ENCODE peak calls at places on chromosomes 11 and 22, in four cellular contexts. One of them, this sample, is unnamed.

GRCh38 chr22:17980013-17980510 is 44.3 kb downstream of the MICAL3 start:
- DNase-seq in foreskin fibroblast: no peak
- DNase-seq in coronary artery: no peak
- DNase-seq in stomach: no peak
- DNase-seq in this sample: no peak

GRCh38 chr22:24133187-24133965 is 47.9 kb upstream of the SUSD2 start:
- DNase-seq in foreskin fibroblast: peak
- DNase-seq in stomach: no peak
- DNase-seq in coronary artery: no peak
- DNase-seq in this sample: no peak

GRCh38 chr11:84853841-84854497 is 773.2 kb downstream of the DLG2 start:
- DNase-seq in stomach: no peak
- DNase-seq in foreskin fibroblast: no peak
- DNase-seq in coronary artery: no peak
- DNase-seq in this sample: no peak

GRCh38 chr11:73244589-73245240 is 26.6 kb downstream of the P2RY2 start:
- DNase-seq in coronary artery: no peak
- DNase-seq in stomach: no peak
- DNase-seq in foreskin fibroblast: no peak
- DNase-seq in this sample: no peak

GRCh38 chr11:134531331-134532135 is 119.5 kb upstream of the B3GAT1 start:
- DNase-seq in foreskin fibroblast: no peak
- DNase-seq in stomach: peak
- DNase-seq in coronary artery: peak
- DNase-seq in this sample: no peak

GRCh38 chr11:17636721-17637120 is 82.7 kb upstream of the MYOD1 start:
- DNase-seq in foreskin fibroblast: no peak
- DNase-seq in coronary artery: no peak
- DNase-seq in stomach: no peak
- DNase-seq in this sample: no peak

GRCh38 chr22:27576413-27576812 is 225.1 kb downstream of the MN1 start:
- DNase-seq in stomach: no peak
- DNase-seq in coronary artery: no peak
- DNase-seq in foreskin fibroblast: no peak
- DNase-seq in this sample: no peak

GRCh38 chr22:25406510-25407210 is 157.8 kb upstream of the GRK3 start:
- DNase-seq in foreskin fibroblast: no peak
- DNase-seq in stomach: no peak
- DNase-seq in coronary artery: no peak
- DNase-seq in this sample: no peak

GRCh38 chr11:26992031-26992541 is 1.8 kb upstream of the FIBIN start:
- DNase-seq in stomach: no peak
- DNase-seq in coronary artery: no peak
- DNase-seq in foreskin fibroblast: peak
- DNase-seq in this sample: peak

GRCh38 chr22:28151241-28151640 is 232.2 kb upstream of the PITPNB start:
- DNase-seq in stomach: no peak
- DNase-seq in coronary artery: no peak
- DNase-seq in foreskin fibroblast: no peak
- DNase-seq in this sample: no peak

GRCh38 chr11:32109138-32109537 is 18.3 kb downstream of the RCN1 start:
- DNase-seq in foreskin fibroblast: no peak
- DNase-seq in stomach: no peak
- DNase-seq in coronary artery: no peak
- DNase-seq in this sample: no peak

GRCh38 chr11:47270331-47271271 is 668 bp downstream of the MADD start:
- DNase-seq in foreskin fibroblast: peak
- DNase-seq in coronary artery: no peak
- DNase-seq in stomach: no peak
- DNase-seq in this sample: no peak
- TF ChIP-seq CTCF in foreskin fibroblast: no peak
- TF ChIP-seq CTCF in coronary artery: no peak
- TF ChIP-seq CTCF in stomach: no peak
- TF ChIP-seq CTCF in this sample: peak

GRCh38 chr11:83813296-83813695 is 527.1 kb upstream of the CCDC90B start:
- DNase-seq in foreskin fibroblast: no peak
- DNase-seq in coronary artery: no peak
- DNase-seq in stomach: no peak
- DNase-seq in this sample: no peak

GRCh38 chr11:83819936-83820549 is 533.9 kb upstream of the CCDC90B start:
- DNase-seq in coronary artery: no peak
- DNase-seq in foreskin fibroblast: peak
- DNase-seq in stomach: no peak
- DNase-seq in this sample: peak

GRCh38 chr11:83815736-83816135 is 529.6 kb upstream of the CCDC90B start:
- DNase-seq in foreskin fibroblast: no peak
- DNase-seq in coronary artery: no peak
- DNase-seq in stomach: no peak
- DNase-seq in this sample: no peak

GRCh38 chr11:83818349-83818748 is 532.2 kb upstream of the CCDC90B start:
- DNase-seq in coronary artery: no peak
- DNase-seq in stomach: no peak
- DNase-seq in foreskin fibroblast: no peak
- DNase-seq in this sample: no peak

DNA sequence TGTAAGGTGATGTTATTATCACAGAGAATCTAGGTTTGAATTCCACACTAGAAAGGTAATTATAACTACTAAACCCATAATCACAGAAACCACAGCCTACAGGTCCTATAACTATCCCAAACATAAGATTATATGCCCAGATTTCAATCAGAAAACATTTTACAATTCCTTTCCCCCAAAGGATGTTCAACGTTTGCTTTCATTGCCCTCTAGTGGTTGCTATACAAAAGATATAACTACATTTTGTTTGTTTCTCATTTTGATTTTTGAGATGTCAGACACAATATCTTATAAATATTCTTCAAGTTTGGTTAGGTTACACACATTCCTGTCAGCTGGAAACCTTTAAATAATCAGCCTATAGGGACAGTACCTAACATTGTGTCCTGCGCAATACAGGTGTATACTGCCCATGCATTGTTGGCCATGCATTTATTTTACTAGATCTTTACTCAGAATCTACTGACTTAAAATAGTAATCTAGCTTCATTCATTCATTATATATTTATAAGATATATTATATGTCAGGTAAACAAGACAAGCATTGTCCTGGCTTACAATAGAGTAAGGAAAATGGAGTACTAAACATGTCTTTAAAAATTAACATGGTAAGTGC is 530.5 kb upstream of the CCDC90B start:
- DNase-seq in coronary artery: no peak
- DNase-seq in foreskin fibroblast: peak
- DNase-seq in stomach: no peak
- DNase-seq in this sample: no peak
- TF ChIP-seq CTCF in coronary artery: peak
- TF ChIP-seq CTCF in foreskin fibroblast: peak
- TF ChIP-seq CTCF in stomach: peak
- TF ChIP-seq CTCF in this sample: peak

DNA sequence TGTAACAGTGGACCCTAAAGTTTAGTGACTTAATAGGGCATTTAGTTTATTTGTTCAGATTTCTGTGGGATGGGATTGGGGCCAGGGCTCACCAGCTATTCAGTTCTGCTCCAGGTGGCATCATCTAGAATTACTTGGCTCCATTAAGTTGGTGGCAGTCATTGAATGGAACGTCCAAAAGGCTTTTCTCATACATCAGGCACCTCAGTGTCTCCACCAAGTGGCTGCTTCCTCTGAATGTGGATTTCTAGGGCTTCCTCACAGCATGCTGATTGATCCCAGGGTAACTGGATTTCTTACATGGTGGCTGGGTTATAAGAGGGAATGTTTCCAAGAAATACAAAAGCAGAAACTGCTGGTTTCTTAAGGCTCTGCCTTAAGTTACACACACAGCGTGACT is 34.7 kb downstream of the USP47 start:
- DNase-seq in foreskin fibroblast: peak
- DNase-seq in coronary artery: no peak
- DNase-seq in stomach: no peak
- DNase-seq in this sample: no peak
- TF ChIP-seq CTCF in foreskin fibroblast: no peak
- TF ChIP-seq CTCF in coronary artery: no peak
- TF ChIP-seq CTCF in stomach: no peak
- TF ChIP-seq CTCF in this sample: peak

GRCh38 chr11:70482529-70482917 is 84.2 kb downstream of the CTTN start:
- DNase-seq in coronary artery: no peak
- DNase-seq in foreskin fibroblast: no peak
- DNase-seq in stomach: no peak
- DNase-seq in this sample: no peak

GRCh38 chr11:70483940-70484339 is 85.6 kb downstream of the CTTN start:
- DNase-seq in foreskin fibroblast: no peak
- DNase-seq in stomach: no peak
- DNase-seq in coronary artery: no peak
- DNase-seq in this sample: no peak

GRCh38 chr11:70485326-70486025 is 87.1 kb downstream of the CTTN start:
- DNase-seq in coronary artery: no peak
- DNase-seq in foreskin fibroblast: no peak
- DNase-seq in stomach: no peak
- DNase-seq in this sample: no peak

GRCh38 chr11:70481625-70482528 is 83.5 kb downstream of the CTTN start:
- DNase-seq in foreskin fibroblast: peak
- DNase-seq in coronary artery: no peak
- DNase-seq in stomach: peak
- DNase-seq in this sample: no peak

DNA sequence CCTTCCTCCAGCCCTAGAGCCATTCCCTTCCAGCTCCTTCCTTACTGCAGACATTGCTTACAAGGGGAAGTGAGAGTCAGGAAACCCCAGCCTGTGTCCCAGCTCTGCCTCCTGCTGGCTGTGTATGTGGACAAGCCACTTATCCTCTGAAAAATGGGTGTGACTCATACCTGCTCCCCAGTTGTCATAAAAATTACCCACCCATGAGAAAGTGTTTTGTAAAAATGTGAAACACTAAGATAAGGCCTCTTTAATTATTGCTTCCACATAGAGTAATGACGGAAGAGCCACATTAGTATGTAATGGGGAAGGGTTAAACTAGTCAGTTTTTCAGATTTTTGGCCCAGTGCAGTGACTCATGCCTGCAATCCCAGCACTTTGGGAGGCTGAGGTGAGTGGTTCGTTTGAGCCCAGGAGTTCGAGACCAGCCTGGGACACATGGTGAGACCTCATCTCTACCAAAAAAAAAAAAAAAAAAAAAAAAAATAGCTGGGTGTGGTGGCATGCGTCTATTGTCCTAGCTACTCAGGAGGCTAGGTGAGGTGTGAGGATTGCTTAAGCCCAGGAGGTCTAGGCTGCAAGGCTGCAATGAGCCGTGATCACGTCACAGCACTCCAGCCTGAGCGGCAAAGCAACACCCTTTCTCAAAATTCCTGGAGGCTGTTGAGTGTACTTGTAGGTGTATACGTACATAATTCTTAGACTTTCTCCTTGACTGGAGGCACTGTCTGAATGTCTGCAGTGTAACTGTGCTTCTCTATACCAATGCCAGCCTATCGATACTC is 84.9 kb downstream of the CTTN start:
- DNase-seq in coronary artery: no peak
- DNase-seq in foreskin fibroblast: peak
- DNase-seq in stomach: peak
- DNase-seq in this sample: no peak
- TF ChIP-seq CTCF in coronary artery: no peak
- TF ChIP-seq CTCF in foreskin fibroblast: peak
- TF ChIP-seq CTCF in stomach: no peak
- TF ChIP-seq CTCF in this sample: peak

GRCh38 chr11:120612363-120613263 is 101.1 kb downstream of the GRIK4 start:
- DNase-seq in stomach: peak
- DNase-seq in foreskin fibroblast: peak
- DNase-seq in coronary artery: no peak
- DNase-seq in this sample: no peak
- TF ChIP-seq CTCF in stomach: no peak
- TF ChIP-seq CTCF in foreskin fibroblast: no peak
- TF ChIP-seq CTCF in coronary artery: no peak
- TF ChIP-seq CTCF in this sample: no peak

GRCh38 chr22:34403667-34404066 is 483.4 kb upstream of the LARGE1 start:
- DNase-seq in stomach: no peak
- DNase-seq in coronary artery: no peak
- DNase-seq in foreskin fibroblast: no peak
- DNase-seq in this sample: no peak
- TF ChIP-seq CTCF in stomach: no peak
- TF ChIP-seq CTCF in coronary artery: no peak
- TF ChIP-seq CTCF in foreskin fibroblast: no peak
- TF ChIP-seq CTCF in this sample: no peak

GRCh38 chr11:119525855-119526196 is 102.9 kb upstream of the THY1 start:
- DNase-seq in foreskin fibroblast: no peak
- DNase-seq in coronary artery: no peak
- DNase-seq in stomach: no peak
- DNase-seq in this sample: no peak
- TF ChIP-seq CTCF in foreskin fibroblast: no peak
- TF ChIP-seq CTCF in coronary artery: no peak
- TF ChIP-seq CTCF in stomach: no peak
- TF ChIP-seq CTCF in this sample: no peak

This sample was measured in BJ.